ENCODE peak calls at places on chromosomes 7 and 10, in six cellular contexts. One of them, this sample, is unnamed.

GRCh38 chr10:44761076-44761475 is 150.1 kb upstream of the TMEM72 start:
- DNase-seq in NCI-H69: no peak
- DNase-seq in H7: no peak
- DNase-seq in DMS 273 treated with DMSO at 0.1 percent for 48 hours: no peak
- DNase-seq in coronary artery: no peak
- DNase-seq in Ammon's horn: no peak
- DNase-seq in this sample: no peak

GRCh38 chr7:158587425-158588084 is at the start of gene PTPRN2:
- DNase-seq in Ammon's horn: peak
- DNase-seq in DMS 273 treated with DMSO at 0.1 percent for 48 hours: peak
- DNase-seq in coronary artery: no peak
- DNase-seq in NCI-H69: peak
- DNase-seq in H7: peak
- DNase-seq in this sample: peak

GRCh38 chr10:27893320-27894014 is 105.4 kb downstream of the ODAD2 start:
- DNase-seq in H7: no peak
- DNase-seq in Ammon's horn: peak
- DNase-seq in DMS 273 treated with DMSO at 0.1 percent for 48 hours: no peak
- DNase-seq in NCI-H69: no peak
- DNase-seq in coronary artery: no peak
- DNase-seq in this sample: no peak

GRCh38 chr7:156929789-156930539 is 19.5 kb upstream of the NOM1 start:
- DNase-seq in coronary artery: no peak
- DNase-seq in Ammon's horn: no peak
- DNase-seq in H7: no peak
- DNase-seq in DMS 273 treated with DMSO at 0.1 percent for 48 hours: no peak
- DNase-seq in NCI-H69: no peak
- DNase-seq in this sample: no peak

GRCh38 chr7:31327071-31327470 is 13.5 kb downstream of the NEUROD6 start:
- DNase-seq in DMS 273 treated with DMSO at 0.1 percent for 48 hours: no peak
- DNase-seq in Ammon's horn: no peak
- DNase-seq in H7: no peak
- DNase-seq in NCI-H69: no peak
- DNase-seq in coronary artery: no peak
- DNase-seq in this sample: no peak

GRCh38 chr7:54888067-54888735 is 129.2 kb upstream of the SEC61G start:
- DNase-seq in DMS 273 treated with DMSO at 0.1 percent for 48 hours: no peak
- DNase-seq in Ammon's horn: peak
- DNase-seq in coronary artery: no peak
- DNase-seq in NCI-H69: peak
- DNase-seq in H7: peak
- DNase-seq in this sample: no peak

GRCh38 chr10:69807122-69807521 is 5.4 kb downstream of the COL13A1 start:
- DNase-seq in NCI-H69: no peak
- DNase-seq in DMS 273 treated with DMSO at 0.1 percent for 48 hours: no peak
- DNase-seq in Ammon's horn: no peak
- DNase-seq in coronary artery: no peak
- DNase-seq in H7: peak
- DNase-seq in this sample: no peak

GRCh38 chr10:101587725-101588614 is at the start of the genes DPCD and POLL:
- DNase-seq in DMS 273 treated with DMSO at 0.1 percent for 48 hours: peak
- DNase-seq in coronary artery: peak
- DNase-seq in H7: peak
- DNase-seq in Ammon's horn: peak
- DNase-seq in NCI-H69: peak
- DNase-seq in this sample: peak

GRCh38 chr10:6114758-6115410 is 26.1 kb downstream of the RBM17 start:
- DNase-seq in Ammon's horn: peak
- DNase-seq in coronary artery: no peak
- DNase-seq in H7: no peak
- DNase-seq in NCI-H69: no peak
- DNase-seq in DMS 273 treated with DMSO at 0.1 percent for 48 hours: no peak
- DNase-seq in this sample: no peak

GRCh38 chr10:44386546-44387052 is 1.7 kb upstream of the CXCL12 start:
- DNase-seq in DMS 273 treated with DMSO at 0.1 percent for 48 hours: peak
- DNase-seq in coronary artery: peak
- DNase-seq in NCI-H69: peak
- DNase-seq in H7: peak
- DNase-seq in Ammon's horn: peak
- DNase-seq in this sample: peak

GRCh38 chr7:24740821-24741220 is 16.4 kb downstream of the GSDME start:
- DNase-seq in H7: no peak
- DNase-seq in Ammon's horn: no peak
- DNase-seq in coronary artery: no peak
- DNase-seq in DMS 273 treated with DMSO at 0.1 percent for 48 hours: no peak
- DNase-seq in NCI-H69: no peak
- DNase-seq in this sample: no peak

GRCh38 chr7:28957822-28958234 is 302 bp downstream of the TRIL start:
- DNase-seq in coronary artery: no peak
- DNase-seq in Ammon's horn: peak
- DNase-seq in NCI-H69: peak
- DNase-seq in DMS 273 treated with DMSO at 0.1 percent for 48 hours: no peak
- DNase-seq in H7: peak
- DNase-seq in this sample: no peak

GRCh38 chr10:117074621-117075020 is 63.4 kb downstream of the VAX1 start:
- DNase-seq in DMS 273 treated with DMSO at 0.1 percent for 48 hours: no peak
- DNase-seq in H7: peak
- DNase-seq in NCI-H69: peak
- DNase-seq in Ammon's horn: no peak
- DNase-seq in coronary artery: no peak
- DNase-seq in this sample: no peak

GRCh38 chr7:92177362-92177761 is 1.6 kb downstream of the LRRD1 start:
- DNase-seq in H7: no peak
- DNase-seq in coronary artery: no peak
- DNase-seq in Ammon's horn: no peak
- DNase-seq in NCI-H69: peak
- DNase-seq in DMS 273 treated with DMSO at 0.1 percent for 48 hours: peak
- DNase-seq in this sample: no peak

GRCh38 chr10:50884302-50884701 is 1.1 kb downstream of the A1CF start:
- DNase-seq in NCI-H69: no peak
- DNase-seq in H7: no peak
- DNase-seq in DMS 273 treated with DMSO at 0.1 percent for 48 hours: no peak
- DNase-seq in coronary artery: no peak
- DNase-seq in Ammon's horn: no peak
- DNase-seq in this sample: no peak

GRCh38 chr10:21047511-21047910 is 150.4 kb upstream of the NEBL start:
- DNase-seq in NCI-H69: no peak
- DNase-seq in Ammon's horn: no peak
- DNase-seq in DMS 273 treated with DMSO at 0.1 percent for 48 hours: no peak
- DNase-seq in coronary artery: no peak
- DNase-seq in H7: no peak
- DNase-seq in this sample: no peak

GRCh38 chr7:139566736-139567646 is 43.5 kb downstream of the CLEC2L start:
- DNase-seq in Ammon's horn: no peak
- DNase-seq in coronary artery: peak
- DNase-seq in NCI-H69: no peak
- DNase-seq in DMS 273 treated with DMSO at 0.1 percent for 48 hours: no peak
- DNase-seq in H7: peak
- DNase-seq in this sample: no peak

GRCh38 chr7:80288175-80289122 is 153.8 kb downstream of the GNAI1 start:
- DNase-seq in Ammon's horn: peak
- DNase-seq in NCI-H69: peak
- DNase-seq in DMS 273 treated with DMSO at 0.1 percent for 48 hours: no peak
- DNase-seq in coronary artery: no peak
- DNase-seq in H7: no peak
- DNase-seq in this sample: no peak

GRCh38 chr7:42493436-42494198 is 256.6 kb upstream of the GLI3 start:
- DNase-seq in coronary artery: peak
- DNase-seq in H7: peak
- DNase-seq in Ammon's horn: peak
- DNase-seq in DMS 273 treated with DMSO at 0.1 percent for 48 hours: no peak
- DNase-seq in NCI-H69: no peak
- DNase-seq in this sample: no peak

GRCh38 chr10:78892383-78893191 is 176.2 kb upstream of the ZMIZ1 start:
- DNase-seq in H7: no peak
- DNase-seq in NCI-H69: peak
- DNase-seq in DMS 273 treated with DMSO at 0.1 percent for 48 hours: no peak
- DNase-seq in coronary artery: no peak
- DNase-seq in Ammon's horn: no peak
- DNase-seq in this sample: no peak

GRCh38 chr10:89589091-89589725 is 53.8 kb upstream of the SLC16A12 start:
- DNase-seq in Ammon's horn: no peak
- DNase-seq in coronary artery: no peak
- DNase-seq in DMS 273 treated with DMSO at 0.1 percent for 48 hours: no peak
- DNase-seq in H7: no peak
- DNase-seq in NCI-H69: no peak
- DNase-seq in this sample: no peak

GRCh38 chr7:141390339-141390738 is 160.9 kb upstream of the AGK start:
- DNase-seq in Ammon's horn: no peak
- DNase-seq in NCI-H69: no peak
- DNase-seq in H7: no peak
- DNase-seq in DMS 273 treated with DMSO at 0.1 percent for 48 hours: no peak
- DNase-seq in coronary artery: no peak
- DNase-seq in this sample: no peak

GRCh38 chr10:100960251-100960650 is 9.1 kb upstream of the SEMA4G start:
- DNase-seq in Ammon's horn: no peak
- DNase-seq in coronary artery: no peak
- DNase-seq in DMS 273 treated with DMSO at 0.1 percent for 48 hours: no peak
- DNase-seq in NCI-H69: no peak
- DNase-seq in H7: no peak
- DNase-seq in this sample: no peak

GRCh38 chr10:63972949-63973827 is 452.0 kb downstream of the REEP3 start:
- DNase-seq in DMS 273 treated with DMSO at 0.1 percent for 48 hours: no peak
- DNase-seq in NCI-H69: no peak
- DNase-seq in Ammon's horn: no peak
- DNase-seq in coronary artery: no peak
- DNase-seq in H7: peak
- DNase-seq in this sample: no peak

GRCh38 chr7:125663961-125664360 is 734.3 kb upstream of the POT1 start:
- DNase-seq in H7: no peak
- DNase-seq in coronary artery: no peak
- DNase-seq in Ammon's horn: no peak
- DNase-seq in NCI-H69: no peak
- DNase-seq in DMS 273 treated with DMSO at 0.1 percent for 48 hours: no peak
- DNase-seq in this sample: no peak

GRCh38 chr7:94561841-94562514 is 52.4 kb downstream of the CASD1 start:
- DNase-seq in coronary artery: no peak
- DNase-seq in Ammon's horn: no peak
- DNase-seq in NCI-H69: no peak
- DNase-seq in H7: no peak
- DNase-seq in DMS 273 treated with DMSO at 0.1 percent for 48 hours: no peak
- DNase-seq in this sample: no peak

GRCh38 chr7:65971021-65971420 is 11.0 kb downstream of the GUSB start:
- DNase-seq in DMS 273 treated with DMSO at 0.1 percent for 48 hours: no peak
- DNase-seq in NCI-H69: no peak
- DNase-seq in coronary artery: no peak
- DNase-seq in Ammon's horn: no peak
- DNase-seq in H7: no peak
- DNase-seq in this sample: no peak

GRCh38 chr7:151225948-151226510 is 976 bp downstream of the ABCF2 start:
- DNase-seq in coronary artery: no peak
- DNase-seq in Ammon's horn: no peak
- DNase-seq in DMS 273 treated with DMSO at 0.1 percent for 48 hours: no peak
- DNase-seq in H7: no peak
- DNase-seq in NCI-H69: no peak
- DNase-seq in this sample: no peak

GRCh38 chr7:1920886-1921285 is 250.8 kb downstream of the ELFN1 start:
- DNase-seq in DMS 273 treated with DMSO at 0.1 percent for 48 hours: no peak
- DNase-seq in Ammon's horn: no peak
- DNase-seq in NCI-H69: no peak
- DNase-seq in coronary artery: no peak
- DNase-seq in H7: peak
- DNase-seq in this sample: no peak

GRCh38 chr7:87217983-87218653 is 1.4 kb downstream of the TMEM243 start:
- DNase-seq in NCI-H69: no peak
- DNase-seq in coronary artery: no peak
- DNase-seq in Ammon's horn: no peak
- DNase-seq in DMS 273 treated with DMSO at 0.1 percent for 48 hours: no peak
- DNase-seq in H7: no peak
- DNase-seq in this sample: no peak

GRCh38 chr7:23712368-23713284 is 2.6 kb downstream of the STK31 start:
- DNase-seq in DMS 273 treated with DMSO at 0.1 percent for 48 hours: peak
- DNase-seq in H7: peak
- DNase-seq in coronary artery: no peak
- DNase-seq in NCI-H69: peak
- DNase-seq in Ammon's horn: peak
- DNase-seq in this sample: no peak

GRCh38 chr7:20141666-20142065 is 75.5 kb downstream of the MACC1 start:
- DNase-seq in Ammon's horn: peak
- DNase-seq in coronary artery: no peak
- DNase-seq in DMS 273 treated with DMSO at 0.1 percent for 48 hours: no peak
- DNase-seq in NCI-H69: peak
- DNase-seq in H7: no peak
- DNase-seq in this sample: no peak

GRCh38 chr7:22193361-22194016 is 163.5 kb downstream of the RAPGEF5 start:
- DNase-seq in Ammon's horn: peak
- DNase-seq in H7: peak
- DNase-seq in coronary artery: no peak
- DNase-seq in NCI-H69: peak
- DNase-seq in DMS 273 treated with DMSO at 0.1 percent for 48 hours: peak
- DNase-seq in this sample: no peak

GRCh38 chr10:3033925-3034324 is 33.4 kb upstream of the PFKP start:
- DNase-seq in Ammon's horn: no peak
- DNase-seq in coronary artery: no peak
- DNase-seq in DMS 273 treated with DMSO at 0.1 percent for 48 hours: no peak
- DNase-seq in H7: no peak
- DNase-seq in NCI-H69: no peak
- DNase-seq in this sample: no peak

This sample was measured in activated CD4-positive, CD25-positive, alpha-beta regulatory T cell treated with anti-CD3 and anti-CD28 coated beads, Interleukin-2, amount 50 U/mL, for 16 hours.